ENCODE peak calls at places on chromosomes 1 and 21, in four cellular contexts. E is IMR-90, D is neuronal stem cell, V is mesenchymal stem cell. Q is an unnamed sample. For H3K4me1, the result is how much of the 10 kb centered on the place peaks cover.

GRCh38 chr1:201845331-201846083 is 16.6 kb downstream of the IPO9 start:
- DNase-seq in D (no peak), V (peak), E (peak), Q (no peak)

GRCh38 chr1:194616835-194617234 is 1430.4 kb upstream of the B3GALT2 start:
- DNase-seq in V (no peak), D (no peak), E (no peak), Q (no peak)

GRCh38 chr1:21468597-21468996 is 28.7 kb downstream of the NBPF3 start:
- DNase-seq in E (peak), D (peak), V (peak), Q (peak)

GRCh38 chr1:12714710-12715500 is 1.0 kb upstream of the AADACL3 start:
- DNase-seq in D (no peak), E (no peak), V (no peak), Q (peak)

GRCh38 chr1:99705385-99705784 is 59.5 kb downstream of the PALMD start:
- DNase-seq in E (no peak), D (no peak), V (no peak), Q (no peak)

GRCh38 chr1:226432586-226433360 is 24.9 kb upstream of the PARP1 start:
- DNase-seq in V (no peak), D (no peak), E (no peak), Q (no peak)

GRCh38 chr1:21220815-21221214 is 44.1 kb upstream of the EIF4G3 start:
- DNase-seq in V (no peak), D (no peak), E (peak), Q (no peak)

GRCh38 chr1:168686666-168687065 is 42.3 kb downstream of the DPT start:
- DNase-seq in E (no peak), D (no peak), V (no peak), Q (no peak)

GRCh38 chr1:234525156-234525774 is 46.3 kb upstream of the TARBP1 start:
- DNase-seq in E (no peak), V (no peak), D (no peak), Q (peak)

GRCh38 chr1:69523032-69523431 is 44.7 kb upstream of the LRRC7 start:
- DNase-seq in E (peak), D (no peak), V (peak), Q (no peak)

GRCh38 chr1:234585333-234586055 is 24.5 kb downstream of the IRF2BP2 start:
- DNase-seq in E (peak), D (no peak), V (peak), Q (no peak)

GRCh38 chr1:223056802-223057201 is 86.2 kb downstream of the TLR5 start:
- DNase-seq in E (no peak), D (no peak), V (no peak), Q (no peak)

GRCh38 chr1:103516693-103517092 is 8.8 kb upstream of the RNPC3 start:
- DNase-seq in V (no peak), D (no peak), E (peak), Q (no peak)

GRCh38 chr1:225880636-225881035 is 1.5 kb downstream of the TMEM63A start:
- DNase-seq in E (no peak), D (no peak), V (no peak), Q (no peak)

GRCh38 chr1:197774691-197775281 is 494 bp downstream of the DENND1B start:
- DNase-seq in V (peak), D (peak), E (peak), Q (peak)

GRCh38 chr21:34988139-34988538 is 61.0 kb downstream of the RUNX1 start:
- DNase-seq in D (no peak), E (no peak), V (no peak), Q (no peak)

GRCh38 chr1:17287377-17287776 is 20.6 kb upstream of the PADI4 start:
- DNase-seq in D (no peak), E (peak), V (peak), Q (peak)

GRCh38 chr1:158095737-158096335 is 84.9 kb upstream of the CD1D start:
- DNase-seq in D (no peak), E (peak), V (peak), Q (peak)

GRCh38 chr1:242468749-242469148 is 55.7 kb downstream of the PLD5 start:
- DNase-seq in V (no peak), E (no peak), D (no peak), Q (no peak)

GRCh38 chr1:85027242-85027983 is 20.9 kb downstream of the MCOLN3 start:
- DNase-seq in D (no peak), E (peak), V (peak), Q (peak)

GRCh38 chr1:227885135-227885647 is 62.5 kb downstream of the WNT9A start:
- DNase-seq in V (no peak), E (no peak), D (no peak), Q (no peak)

GRCh38 chr1:24191860-24192259 is 4.8 kb upstream of the IFNLR1 start:
- DNase-seq in D (no peak), V (peak), E (peak), Q (no peak)

GRCh38 chr1:221097479-221098281 is 218.4 kb downstream of the HLX start:
- DNase-seq in E (peak), V (peak), D (no peak), Q (no peak)

GRCh38 chr1:235101558-235102258 is 26.9 kb downstream of the TOMM20 start:
- DNase-seq in D (no peak), V (no peak), E (no peak), Q (no peak)

GRCh38 chr1:208312706-208313105 is 68.5 kb upstream of the PLXNA2 start:
- DNase-seq in V (peak), D (no peak), E (no peak), Q (no peak)

GRCh38 chr1:213715182-213715581 is 272.6 kb upstream of the PROX1 start:
- DNase-seq in V (no peak), D (no peak), E (no peak), Q (no peak)

GRCh38 chr1:214282696-214283225 is 1.8 kb downstream of the SMYD2 start:
- DNase-seq in V (no peak), E (no peak), D (no peak), Q (no peak)

GRCh38 chr1:35441926-35442579 is 115.2 kb downstream of the KIAA0319L start:
- DNase-seq in E (no peak), D (no peak), V (no peak), Q (peak)

GRCh38 chr21:26801524-26801923 is 43.7 kb downstream of the ADAMTS1 start:
- DNase-seq in D (no peak), E (peak), V (peak), Q (no peak)

GRCh38 chr1:27668808-27669723 is 2.9 kb downstream of the IFI6 start:
- DNase-seq in E (peak), D (no peak), V (peak), Q (peak)

GRCh38 chr1:244451539-244451950 is at the start of gene ADSS2:
- DNase-seq in E (no peak), D (no peak), V (no peak), Q (no peak)

GRCh38 chr1:184005506-184005905 is 32.0 kb downstream of the COLGALT2 start:
- DNase-seq in E (no peak), D (no peak), V (no peak), Q (no peak)

GRCh38 chr1:169193191-169193850 is 86.8 kb downstream of the ATP1B1 start:
- DNase-seq in V (no peak), D (no peak), E (peak), Q (peak)

GRCh38 chr1:160030657-160031367 is 978 bp downstream of the PIGM start:
- DNase-seq in V (peak), E (no peak), D (no peak), Q (no peak)

GRCh38 chr1:94801919-94802546 is 18.1 kb upstream of the SLC44A3 start:
- DNase-seq in E (peak), V (peak), D (peak), Q (peak)

GRCh38 chr1:196193891-196194559 is 414.2 kb downstream of the KCNT2 start:
- DNase-seq in V (no peak), E (peak), D (no peak), Q (no peak)

GRCh38 chr1:67627336-67627735 is 57.7 kb upstream of the GADD45A start:
- DNase-seq in E (no peak), V (no peak), D (no peak), Q (no peak)

GRCh38 chr1:230112131-230112701 is 45.2 kb downstream of the GALNT2 start:
- DNase-seq in E (peak), D (peak), V (peak), Q (no peak)

GRCh38 chr1:227896710-227897655 is 50.7 kb downstream of the WNT9A start:
- DNase-seq in E (no peak), V (no peak), D (no peak), Q (no peak)

GRCh38 chr1:14726606-14727005 is 128.1 kb downstream of the KAZN start:
- DNase-seq in V (no peak), E (no peak), D (no peak), Q (peak)

GRCh38 chr1:14723401-14723800 is 124.9 kb downstream of the KAZN start:
- DNase-seq in D (no peak), E (no peak), V (no peak), Q (no peak)

GRCh38 chr1:14725641-14726213 is 127.2 kb downstream of the KAZN start:
- DNase-seq in V (no peak), E (no peak), D (no peak), Q (peak)

GRCh38 chr1:14724234-14724633 is 125.7 kb downstream of the KAZN start:
- DNase-seq in D (no peak), E (no peak), V (no peak), Q (no peak)

DNA sequence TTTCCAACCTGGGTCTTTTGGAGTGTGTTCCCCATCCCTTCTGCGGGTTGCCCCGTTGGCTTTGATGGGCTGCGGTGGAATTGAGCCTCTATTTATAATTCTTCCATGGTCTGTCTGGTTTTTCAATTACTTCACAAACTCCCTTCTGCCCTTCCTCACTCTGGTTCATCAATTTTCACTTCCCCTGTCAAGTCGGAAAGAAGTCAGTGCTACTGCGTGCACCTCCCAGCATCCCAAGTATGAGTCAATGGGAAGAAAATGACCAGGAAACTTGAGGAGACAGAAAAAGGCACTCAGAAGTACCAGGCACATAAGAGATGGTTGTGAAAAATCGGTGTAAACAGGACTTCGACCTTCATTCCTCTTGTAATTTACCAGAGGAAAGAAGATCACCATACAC is 126.2 kb downstream of the KAZN start:
- DNase-seq in D (no peak), E (no peak), V (no peak), Q (no peak)
- H3K18ac ChIP-seq in D (no peak), E (no peak), V (no peak), Q (peak)

GRCh38 chr21:44374601-44375280 is 21.3 kb downstream of the TRPM2 start:
- DNase-seq in E (no peak), D (no peak), V (no peak), Q (no peak)
- H3K4me1 ChIP-seq in E (under half), D (under half), V (under half), Q (under half)

GRCh38 chr1:36573445-36573844 is 90.7 kb upstream of the CSF3R start:
- DNase-seq in V (no peak), D (no peak), E (no peak), Q (no peak)

GRCh38 chr1:36576677-36577076 is 94.0 kb upstream of the CSF3R start:
- DNase-seq in D (no peak), V (no peak), E (no peak), Q (no peak)

GRCh38 chr1:36572906-36573305 is 90.2 kb upstream of the CSF3R start:
- DNase-seq in D (no peak), E (no peak), V (no peak), Q (no peak)

GRCh38 chr1:36579049-36579448 is 96.3 kb upstream of the CSF3R start:
- DNase-seq in V (no peak), D (no peak), E (no peak), Q (no peak)

DNA sequence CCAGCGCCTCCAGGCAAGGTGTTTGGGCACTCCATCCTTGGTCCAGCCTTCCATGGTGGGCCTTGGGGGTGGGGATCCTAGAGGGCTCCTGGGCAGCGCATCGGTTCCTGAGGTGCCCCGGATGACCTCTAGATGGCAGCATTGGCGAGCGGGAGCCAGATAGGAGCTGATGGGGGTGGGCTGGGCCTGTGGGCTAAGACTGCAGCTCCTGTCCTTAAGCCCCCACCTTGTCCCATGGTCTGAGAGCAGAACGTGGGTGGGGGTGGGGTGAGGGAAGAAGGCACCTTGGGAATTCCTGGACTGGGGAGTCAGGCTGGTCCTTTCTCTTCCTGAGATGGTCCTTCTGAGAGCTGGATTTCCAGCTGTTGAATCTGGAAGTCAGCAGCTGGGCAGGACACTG is 93.4 kb upstream of the CSF3R start:
- DNase-seq in V (peak), D (peak), E (peak), Q (peak)
- H3K18ac ChIP-seq in V (no peak), D (peak), E (no peak), Q (no peak)

GRCh38 chr21:17795084-17796036 is 23.8 kb downstream of the C21orf91 start:
- DNase-seq in V (no peak), D (no peak), E (no peak), Q (no peak)

GRCh38 chr21:17796037-17796403 is 23.1 kb downstream of the C21orf91 start:
- DNase-seq in D (no peak), V (no peak), E (no peak), Q (no peak)

GRCh38 chr21:17793675-17794123 is 25.5 kb downstream of the C21orf91 start:
- DNase-seq in E (peak), V (peak), D (no peak), Q (no peak)

GRCh38 chr21:17793271-17793670 is 25.9 kb downstream of the C21orf91 start:
- DNase-seq in E (no peak), D (no peak), V (no peak), Q (no peak)

DNA sequence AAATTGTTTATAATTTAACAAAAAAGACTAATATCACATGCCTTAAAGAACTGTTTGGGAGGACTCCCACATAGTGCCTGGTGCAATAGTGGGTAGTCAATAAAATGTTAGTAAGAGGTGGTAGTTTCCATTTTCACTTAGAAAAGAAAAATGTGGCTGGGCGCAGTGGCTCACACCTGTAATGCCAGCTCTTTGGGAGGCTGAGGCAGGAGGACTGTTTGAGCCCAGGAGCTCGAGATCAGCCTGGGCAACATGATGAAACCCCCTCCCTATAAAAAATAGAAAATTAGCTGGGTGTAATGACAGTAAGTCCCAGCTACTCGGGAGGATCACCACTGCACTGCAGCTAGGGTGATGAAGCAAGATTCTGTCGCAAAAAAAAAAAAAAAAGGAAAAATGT is 24.5 kb downstream of the C21orf91 start:
- DNase-seq in E (no peak), D (no peak), V (no peak), Q (no peak)
- H3K4me1 ChIP-seq in E (under half), D (under half), V (under half), Q (under half)

DNA sequence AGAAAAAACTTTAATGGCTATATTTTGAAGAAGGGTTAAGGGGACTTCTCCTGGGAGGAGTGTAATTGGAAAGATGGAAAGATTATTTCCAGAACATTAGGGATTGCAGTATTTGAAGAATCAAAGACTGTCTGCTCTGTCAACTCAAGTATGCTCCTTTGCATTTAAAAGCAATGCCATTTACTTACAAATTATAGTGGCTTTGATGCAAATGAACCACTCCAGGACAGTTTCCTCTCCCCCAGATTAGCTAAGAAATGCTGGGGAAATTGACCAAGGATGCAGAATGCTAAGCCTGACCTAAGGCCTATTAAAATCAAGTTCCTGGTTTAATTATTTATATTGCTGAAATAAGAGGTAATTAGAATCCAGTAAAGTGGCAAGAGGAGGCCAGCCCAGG is 110.5 kb upstream of the CAMK1G start:
- DNase-seq in D (no peak), E (no peak), V (no peak), Q (no peak)
- H3K18ac ChIP-seq in D (no peak), E (no peak), V (no peak), Q (no peak)

GRCh38 chr1:9321480-9321849 is 28.8 kb downstream of the SPSB1 start:
- DNase-seq in V (peak), E (peak), D (no peak), Q (peak)

GRCh38 chr1:9320520-9321479 is 28.1 kb downstream of the SPSB1 start:
- DNase-seq in D (no peak), E (peak), V (peak), Q (peak)

GRCh38 chr1:9317591-9318331 is 25.1 kb downstream of the SPSB1 start:
- DNase-seq in E (peak), V (peak), D (no peak), Q (no peak)

GRCh38 chr1:9319789-9320519 is 27.3 kb downstream of the SPSB1 start:
- DNase-seq in D (no peak), E (no peak), V (no peak), Q (peak)

DNA sequence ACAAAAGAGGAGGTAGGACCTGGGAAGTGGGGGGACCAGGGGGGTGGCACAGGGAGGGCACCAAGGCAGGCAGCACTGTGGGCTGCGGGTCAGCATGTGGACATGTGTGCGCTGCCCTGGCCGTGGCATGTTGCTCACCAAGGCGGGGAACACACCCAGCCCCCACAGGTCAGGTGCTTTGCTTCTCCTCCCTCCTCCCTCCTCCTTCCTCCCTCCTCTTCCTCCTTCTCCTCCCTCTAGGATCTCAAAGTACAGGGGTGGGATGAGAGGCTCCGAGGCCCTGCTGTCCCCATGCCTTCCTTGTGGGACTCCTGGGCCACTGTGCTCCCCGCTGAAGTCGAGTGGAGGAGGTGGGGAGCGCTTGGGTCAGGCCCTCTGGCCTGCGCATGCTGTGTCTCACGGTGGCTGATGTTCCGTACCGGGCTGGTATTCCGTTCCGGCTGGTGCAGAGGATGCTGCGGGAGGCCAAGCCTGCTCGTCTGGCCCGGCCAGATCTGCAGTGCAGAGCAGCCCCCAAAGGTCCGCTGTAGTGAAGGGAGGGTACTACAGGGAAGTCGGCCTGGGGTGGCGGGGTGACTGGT is 26.6 kb downstream of the SPSB1 start:
- DNase-seq in E (no peak), D (no peak), V (no peak), Q (no peak)
- H3K4me1 ChIP-seq in E (under half), D (under half), V (half or more), Q (under half)

DNA sequence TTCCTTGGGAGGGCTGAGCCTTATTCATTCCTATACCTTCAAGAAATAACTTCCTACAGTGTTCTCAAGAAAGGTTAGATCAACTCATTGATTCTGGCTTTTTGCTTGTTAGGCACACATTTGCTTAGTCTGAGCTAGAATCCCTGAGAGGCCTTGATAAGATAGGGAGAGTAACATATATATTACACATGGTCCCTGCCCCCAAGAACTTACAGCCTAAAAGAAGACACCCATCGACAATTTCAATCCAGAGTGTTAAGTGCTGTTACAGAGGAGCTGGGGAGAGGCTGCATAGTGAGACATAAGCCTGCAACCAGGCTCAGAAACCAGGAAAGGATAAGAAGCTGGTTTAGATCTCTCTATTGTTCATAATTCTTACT is 68.7 kb downstream of the PLPP3 start:
- DNase-seq in V (no peak), D (no peak), E (no peak), Q (peak)
- H3K18ac ChIP-seq in V (no peak), D (no peak), E (no peak), Q (peak)